ENCODE peak calls at places on chromosomes 12 and 14, in five cellular contexts. R, A, Q, N and T are unnamed samples.

GRCh38 chr14:55713496-55713895 is 133.5 kb downstream of the KTN1 start:
- DNase-seq in Q (peak; percentile 20), A (no peak), R (peak; percentile 62), N (no peak), T (no peak)

GRCh38 chr14:64450255-64450654 is 15.0 kb upstream of the AKAP5 start:
- DNase-seq in N (no peak), Q (no peak), R (no peak), A (no peak), T (no peak)

GRCh38 chr12:123431951-123432886 is 4.3 kb downstream of the RILPL2 start:
- DNase-seq in N (peak; percentile 71), R (no peak), A (no peak), Q (no peak), T (no peak)

GRCh38 chr12:51524386-51524901 is 66.6 kb upstream of the SCN8A start:
- DNase-seq in N (no peak), A (no peak), Q (peak; percentile 5), R (no peak), T (no peak)

GRCh38 chr12:95213928-95214327 is 3.3 kb downstream of the FGD6 start:
- DNase-seq in N (no peak), R (no peak), A (no peak), Q (no peak), T (no peak)

GRCh38 chr12:95615735-95616134 is 64.5 kb upstream of the USP44 start:
- DNase-seq in Q (no peak), A (no peak), N (no peak), R (peak; percentile 7), T (no peak)

GRCh38 chr12:64733857-64734256 is 25.3 kb downstream of the GNS start:
- DNase-seq in N (no peak), A (no peak), R (peak; percentile 70), Q (no peak), T (no peak)

GRCh38 chr12:108103517-108103916 is 25.6 kb upstream of the WSCD2 start:
- DNase-seq in A (no peak), Q (no peak), N (no peak), R (no peak), T (peak; percentile 8)

GRCh38 chr12:66653801-66654200 is 25.1 kb downstream of the GRIP1 start:
- DNase-seq in R (no peak), Q (no peak), N (no peak), A (no peak), T (no peak)

GRCh38 chr14:91158091-91158790 is 44.4 kb downstream of the DGLUCY start:
- DNase-seq in R (no peak), A (no peak), N (peak; percentile 85), Q (no peak), T (no peak)

GRCh38 chr12:19546611-19547162 is 107.4 kb downstream of the AEBP2 start:
- DNase-seq in A (no peak), Q (peak; percentile 88), N (no peak), R (peak; percentile 29), T (no peak)

GRCh38 chr14:71739273-71739990 is 192.8 kb upstream of the RGS6 start:
- DNase-seq in R (peak; percentile 87), A (no peak), N (no peak), Q (peak; percentile 28), T (peak; percentile 31)

GRCh38 chr14:92352158-92352985 is 29.4 kb downstream of the SLC24A4 start:
- DNase-seq in N (no peak), Q (peak; percentile 39), A (no peak), R (peak; percentile 50), T (no peak)

GRCh38 chr12:51320695-51321320 is 3.2 kb downstream of the BIN2 start:
- DNase-seq in Q (peak; percentile 43), R (peak; percentile 35), N (no peak), A (no peak), T (no peak)

GRCh38 chr14:93136009-93136408 is 20.3 kb upstream of the ITPK1 start:
- DNase-seq in R (no peak), N (no peak), Q (no peak), A (no peak), T (no peak)

GRCh38 chr14:104968541-104969401 is 9.4 kb downstream of the AHNAK2 start:
- DNase-seq in Q (peak; percentile 62), A (no peak), N (no peak), R (peak; percentile 36), T (no peak)

GRCh38 chr12:122836027-122836921 is 1.0 kb downstream of the HIP1R start:
- DNase-seq in N (no peak), A (no peak), R (peak; percentile 75), Q (no peak), T (no peak)

GRCh38 chr12:79674629-79675028 is 16.1 kb downstream of the PAWR start:
- DNase-seq in Q (peak; percentile 55), N (no peak), A (no peak), R (no peak), T (no peak)

GRCh38 chr14:103700753-103701490 is 14.3 kb downstream of the XRCC3 start:
- DNase-seq in N (no peak), A (no peak), Q (no peak), R (no peak), T (no peak)

GRCh38 chr14:58636129-58636528 is 1.6 kb upstream of the DACT1 start:
- DNase-seq in A (no peak), Q (no peak), R (no peak), N (no peak), T (no peak)

GRCh38 chr12:54882074-54882473 is 27.8 kb downstream of the MUCL1 start:
- DNase-seq in Q (no peak), N (no peak), A (no peak), R (peak; percentile 4), T (no peak)

GRCh38 chr12:4031703-4032291 is 158.6 kb upstream of the PARP11 start:
- DNase-seq in A (no peak), N (peak; percentile 71), R (no peak), Q (peak; percentile 49), T (no peak)

GRCh38 chr14:105076805-105077648 is 11.8 kb upstream of the GPR132 start:
- DNase-seq in A (no peak), R (no peak), Q (no peak), N (peak; percentile 64), T (no peak)

GRCh38 chr12:41476499-41476898 is 288.4 kb downstream of the PDZRN4 start:
- DNase-seq in N (no peak), R (no peak), A (no peak), Q (no peak), T (no peak)

GRCh38 chr14:20487402-20487742 is 18.0 kb upstream of the RNASE10 start:
- DNase-seq in A (no peak), R (no peak), N (no peak), Q (no peak), T (no peak)
- TF ChIP-seq CTCF in A (no peak), R (no peak), N (no peak), Q (no peak), T (no peak)

DNA sequence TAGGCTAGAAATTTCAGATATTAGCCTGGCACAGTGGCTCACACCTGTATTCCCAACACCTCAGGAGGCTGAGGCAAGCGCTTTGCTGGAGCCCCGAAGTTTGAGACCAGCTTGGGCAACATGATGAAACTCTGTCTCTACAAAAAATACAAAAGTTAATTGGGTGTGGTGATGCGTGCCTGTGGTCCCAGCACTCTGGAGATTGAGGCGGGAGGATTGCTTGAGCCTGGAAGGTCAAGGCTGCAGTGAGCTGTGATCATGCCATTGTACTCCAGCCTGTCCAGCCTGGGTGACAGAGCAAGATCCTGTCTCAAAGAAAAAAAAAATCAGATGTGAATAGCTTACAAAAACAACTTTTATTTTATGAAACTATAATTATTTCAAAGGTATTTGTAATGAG is 15.1 kb downstream of the FRMD6 start:
- DNase-seq in A (no peak), Q (no peak), R (no peak), N (no peak), T (no peak)
- H3K4me3 ChIP-seq in A (no peak overlapping the region), Q (no peak overlapping the region), R (no peak overlapping the region), N (no peak overlapping the region), T (no peak overlapping the region)

GRCh38 chr12:72141381-72141780 is 130.8 kb upstream of the TRHDE start:
- DNase-seq in Q (no peak), A (no peak), R (peak; percentile 57), N (no peak), T (no peak)
- TF ChIP-seq CTCF in Q (no peak), A (peak; percentile 41), R (peak; percentile 53), N (peak; percentile 6), T (no peak)

GRCh38 chr12:14171111-14171510 is 189.7 kb upstream of the GRIN2B start:
- DNase-seq in N (no peak), Q (no peak), A (no peak), R (no peak), T (no peak)
- H3K4me3 ChIP-seq in N (no peak overlapping the region), Q (no peak overlapping the region), A (no peak overlapping the region), R (no peak overlapping the region), T (no peak overlapping the region)